ENCODE peak calls at places on chromosomes 2 and 18, in five cellular contexts. C is IMR-90, L is GM12865, Y is ovary, H is thoracic aorta. I is an unnamed sample.

GRCh38 chr2:20225294-20226151 is 593 bp upstream of the SDC1 start:
- DNase-seq in C (peak), L (peak), Y (peak), H (no peak), I (peak)

GRCh38 chr2:60394467-60394866 is 159.0 kb downstream of the BCL11A start:
- DNase-seq in C (peak), L (no peak), Y (no peak), H (no peak), I (no peak)

GRCh38 chr2:239873656-239874635 is 151.2 kb downstream of the NDUFA10 start:
- DNase-seq in C (no peak), L (no peak), Y (no peak), H (no peak), I (no peak)

GRCh38 chr2:226256709-226257401 is 542.8 kb downstream of the IRS1 start:
- DNase-seq in C (peak), L (no peak), Y (no peak), H (no peak), I (no peak)

GRCh38 chr2:171883275-171883893 is 10.7 kb downstream of the SLC25A12 start:
- DNase-seq in C (no peak), L (no peak), Y (no peak), H (no peak), I (no peak)

GRCh38 chr2:239833728-239834109 is 191.4 kb downstream of the NDUFA10 start:
- DNase-seq in C (no peak), L (no peak), Y (peak), H (no peak), I (no peak)

GRCh38 chr18:77851798-77852197 is 602.1 kb downstream of the GALR1 start:
- DNase-seq in C (no peak), L (no peak), Y (no peak), H (no peak), I (no peak)

GRCh38 chr2:230784840-230785239 is 72.2 kb downstream of the CAB39 start:
- DNase-seq in C (no peak), L (no peak), Y (no peak), H (no peak), I (no peak)

GRCh38 chr18:49013961-49014604 is 63.3 kb upstream of the SMAD7 start:
- DNase-seq in C (no peak), L (no peak), Y (peak), H (no peak), I (no peak)

GRCh38 chr2:102072741-102073140 is 69.8 kb upstream of the IL1R1 start:
- DNase-seq in C (peak), L (no peak), Y (no peak), H (no peak), I (no peak)

GRCh38 chr2:102069311-102069974 is 73.1 kb upstream of the IL1R1 start:
- DNase-seq in C (no peak), L (no peak), Y (no peak), H (no peak), I (no peak)

GRCh38 chr2:102066554-102066953 is 74.8 kb downstream of the IL1R2 start:
- DNase-seq in C (no peak), L (no peak), Y (no peak), H (no peak), I (no peak)

GRCh38 chr2:102073168-102073724 is 69.3 kb upstream of the IL1R1 start:
- DNase-seq in C (no peak), L (no peak), Y (no peak), H (no peak), I (no peak)

GRCh38 chr2:102070058-102070642 is 72.4 kb upstream of the IL1R1 start:
- DNase-seq in C (peak), L (no peak), Y (peak), H (peak), I (peak)
- TF ChIP-seq CTCF in C (peak), L (no peak), Y (no peak), H (no peak), I (peak)

GRCh38 chr2:204321027-204321800 is 224.1 kb upstream of the PARD3B start:
- DNase-seq in C (no peak), L (no peak), Y (no peak), H (no peak), I (no peak)

GRCh38 chr2:204313256-204313655 is 232.0 kb upstream of the PARD3B start:
- DNase-seq in C (no peak), L (no peak), Y (no peak), H (no peak), I (no peak)

GRCh38 chr2:204317640-204318039 is 227.6 kb upstream of the PARD3B start:
- DNase-seq in C (no peak), L (no peak), Y (no peak), H (no peak), I (no peak)

DNA sequence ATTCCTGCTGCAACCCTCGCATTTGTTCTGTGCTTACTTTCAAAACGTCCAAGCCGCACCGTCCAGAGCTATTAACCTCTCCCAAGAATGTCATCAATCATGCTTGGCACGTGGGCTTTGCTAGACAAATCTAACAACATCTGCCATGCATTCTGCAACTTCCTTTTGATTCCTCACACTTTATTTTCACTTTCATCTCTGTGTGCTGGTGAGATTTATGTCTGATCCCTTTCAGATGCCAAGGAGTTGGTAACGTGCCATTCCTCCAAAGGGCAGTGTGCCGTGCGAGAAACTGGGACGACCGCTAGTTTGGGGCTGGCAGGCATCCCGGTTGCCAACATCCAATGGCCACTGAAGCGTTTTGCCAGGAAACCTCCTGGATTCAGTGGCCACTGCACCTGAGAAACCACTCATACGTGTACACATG is 230.0 kb upstream of the PARD3B start:
- DNase-seq in C (peak), L (no peak), Y (no peak), H (no peak), I (no peak)
- H3K4me3 ChIP-seq in C (no peak), L (no peak), Y (no peak), H (peak), I (no peak)

GRCh38 chr2:212535963-212536362 is 2.6 kb downstream of the ERBB4 start:
- DNase-seq in C (no peak), L (no peak), Y (no peak), H (no peak), I (no peak)

GRCh38 chr2:212538156-212539144 is at the start of gene ERBB4:
- DNase-seq in C (no peak), L (no peak), Y (no peak), H (no peak), I (peak)

GRCh38 chr2:212539145-212539880 is 711 bp upstream of the ERBB4 start:
- DNase-seq in C (no peak), L (peak), Y (peak), H (no peak), I (peak)

GRCh38 chr2:212537311-212538155 is 1.1 kb downstream of the ERBB4 start:
- DNase-seq in C (no peak), L (peak), Y (no peak), H (no peak), I (peak)

GRCh38 chr2:212536385-212537310 is 2.0 kb downstream of the ERBB4 start:
- DNase-seq in C (no peak), L (no peak), Y (no peak), H (no peak), I (no peak)
- TF ChIP-seq CTCF in C (no peak), L (no peak), Y (no peak), H (no peak), I (no peak)

DNA sequence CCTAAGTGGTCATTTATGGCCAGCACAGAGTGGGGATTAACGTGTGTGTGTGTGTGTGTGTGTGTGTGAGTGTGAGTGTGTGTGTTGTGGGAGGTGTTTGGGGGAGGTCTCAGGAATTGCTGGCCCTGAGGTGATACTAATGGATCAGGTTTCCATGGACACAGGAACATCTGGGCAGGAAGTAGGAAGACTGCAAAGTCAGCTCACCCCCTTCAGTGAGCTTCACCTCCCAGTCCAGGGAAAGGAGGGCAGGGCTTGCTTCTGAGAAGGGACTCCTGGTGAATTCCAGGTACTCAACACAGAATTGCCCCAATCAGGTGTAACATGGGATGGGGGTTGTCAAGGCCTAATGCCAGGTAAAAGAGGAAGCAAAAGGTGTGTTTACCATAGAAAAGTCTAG is 30.3 kb upstream of the IL1R1 start:
- DNase-seq in C (peak), L (no peak), Y (no peak), H (no peak), I (no peak)
- H3K4me3 ChIP-seq in C (no peak), L (no peak), Y (no peak), H (no peak), I (no peak)

DNA sequence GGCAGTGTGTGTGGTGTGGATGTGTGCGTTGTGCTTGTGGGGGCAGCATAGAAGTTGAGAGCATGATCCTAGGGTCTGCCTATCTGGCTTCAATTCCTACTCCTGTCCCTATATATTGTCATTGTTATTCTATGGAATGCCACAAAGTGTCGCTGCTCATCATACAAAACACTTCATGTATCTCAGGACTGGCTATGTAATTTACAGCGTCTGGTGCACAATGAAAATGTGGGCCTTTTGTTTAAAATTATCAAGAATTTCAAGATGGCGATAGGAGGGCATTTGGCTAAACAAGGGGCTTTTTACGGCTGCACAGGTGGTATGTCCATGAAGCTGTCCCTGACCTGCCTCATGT is 3.4 kb downstream of the SERPINB2 start:
- DNase-seq in C (peak), L (peak), Y (no peak), H (no peak), I (no peak)
- TF ChIP-seq CTCF in C (peak), L (peak), Y (no peak), H (no peak), I (no peak)

GRCh38 chr2:168363382-168364092 is 92.5 kb upstream of the CERS6 start:
- DNase-seq in C (no peak), L (no peak), Y (no peak), H (no peak), I (no peak)
- H3K4me3 ChIP-seq in C (no peak), L (no peak), Y (no peak), H (no peak), I (no peak)

DNA sequence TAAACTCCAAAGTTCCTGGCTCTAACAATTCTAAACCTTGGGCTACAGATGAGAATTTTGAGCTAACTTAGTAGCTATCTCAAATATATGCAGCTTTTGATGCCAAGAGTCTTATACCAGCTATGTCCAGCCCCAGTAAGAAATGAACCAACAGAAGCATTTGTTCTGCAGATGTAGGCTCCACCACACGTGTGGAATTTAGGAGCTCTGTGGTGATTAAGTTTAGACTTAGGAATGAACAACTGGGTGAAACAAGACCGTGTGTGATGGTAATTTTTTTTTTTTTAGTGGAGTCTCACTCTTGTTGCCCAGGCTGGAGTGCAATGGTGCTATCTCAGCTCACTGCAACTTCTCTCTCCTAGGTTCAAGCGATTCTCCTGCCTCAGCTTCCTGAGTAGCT is 179.7 kb downstream of the ANKRD30B start:
- DNase-seq in C (no peak), L (no peak), Y (no peak), H (no peak), I (no peak)
- TF ChIP-seq CTCF in C (no peak), L (no peak), Y (no peak), H (no peak), I (no peak)

DNA sequence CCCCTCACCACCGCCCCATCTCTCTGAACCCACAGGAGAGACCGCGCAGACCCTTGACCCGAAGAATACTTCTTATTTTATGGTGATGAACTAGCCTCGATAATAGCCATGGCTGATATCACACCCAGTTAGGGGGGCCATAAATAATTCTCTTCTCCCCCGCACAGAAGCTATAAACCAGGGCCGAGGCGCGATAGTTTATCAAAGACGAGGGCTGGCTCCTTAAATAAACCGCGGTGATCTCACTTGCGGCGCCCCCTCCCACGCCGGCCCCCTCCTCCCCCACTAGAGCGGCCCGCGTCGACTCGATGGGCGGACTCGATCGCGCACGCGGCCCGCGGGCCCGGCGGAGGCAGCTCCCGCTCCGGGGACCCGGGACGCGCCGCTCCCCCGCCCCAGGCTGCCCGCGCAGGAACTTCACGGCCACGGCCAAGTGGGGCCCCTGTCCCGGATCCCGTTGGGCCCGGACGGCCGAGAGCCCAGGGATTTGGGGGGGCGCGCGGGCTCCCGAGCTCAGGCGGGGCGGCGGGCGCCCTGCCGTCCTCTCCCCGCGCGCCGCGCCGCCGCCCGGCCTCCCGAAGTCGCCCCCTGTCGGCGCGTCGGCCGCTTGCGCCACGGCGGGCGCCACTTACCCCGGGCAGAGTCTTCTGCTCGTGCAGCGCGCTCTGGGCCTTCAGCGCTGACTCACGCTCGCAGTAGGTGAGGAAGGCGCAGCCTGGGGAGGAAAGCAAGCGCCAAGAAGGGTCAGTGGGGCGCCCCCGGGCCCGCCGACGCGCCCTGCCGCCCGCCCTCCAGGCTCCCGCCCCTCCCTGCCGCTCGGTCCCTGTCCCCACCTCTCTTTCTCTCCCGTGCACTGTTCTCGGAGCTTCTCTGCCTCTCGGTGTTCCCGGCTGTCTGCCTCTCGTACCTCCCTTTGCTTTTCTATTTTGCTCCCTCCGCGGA is 80.4 kb downstream of the CELF4 start:
- DNase-seq in C (peak), L (peak), Y (peak), H (no peak), I (no peak)
- H3K4me3 ChIP-seq in C (no peak), L (no peak), Y (no peak), H (no peak), I (peak)

GRCh38 chr2:66013456-66013855 is 421.5 kb upstream of the MEIS1 start:
- DNase-seq in C (no peak), L (peak), Y (no peak), H (no peak), I (no peak)
- TF ChIP-seq CTCF in C (peak), L (peak), Y (no peak), H (no peak), I (peak)

DNA sequence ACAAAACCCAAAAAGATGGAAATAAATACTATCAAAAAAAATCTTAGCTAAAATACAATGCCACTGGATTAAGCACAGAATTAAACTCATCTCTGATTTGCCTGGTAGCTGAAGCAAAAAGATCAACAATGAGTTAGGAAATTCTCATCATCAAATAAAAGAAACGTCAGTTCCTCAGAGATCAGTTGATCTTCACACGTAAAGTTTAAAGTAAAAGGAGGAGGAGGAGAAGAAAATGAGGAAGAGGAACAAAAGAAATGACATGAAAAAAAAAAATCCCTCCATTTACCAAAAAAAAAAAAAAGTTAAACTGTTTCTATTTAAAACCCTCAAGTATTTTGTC is 22.6 kb downstream of the KLF7 start:
- DNase-seq in C (no peak), L (no peak), Y (no peak), H (no peak), I (no peak)
- H3K4me3 ChIP-seq in C (no peak), L (peak), Y (peak), H (peak), I (peak)

I was measured in left ventricle myocardium inferior.